ENCODE peak calls at places on chromosomes 5 and 9, in seven cellular contexts. O is activated gamma-delta T cell treated with Interleukin-2 at 50 U/mL for 16 hours; N is NCI-H2081 treated with DMSO at 0.1 percent for 48 hours; K is dermis blood vessel endothelial cell; Z is activated CD8-positive, alpha-beta memory T cell treated with anti-CD3 and anti-CD28 coated beads for 4 hours; L is hypothalamus; B is cardiac muscle cell. R is an unnamed sample.

GRCh38 chr5:324736-325612 is 3.5 kb downstream of the AHRR start:
- DNase-seq in O (no peak), N (no peak), K (no peak), Z (no peak), L (no peak), B (no peak), R (no peak)

GRCh38 chr9:79446540-79447307 is 125.0 kb upstream of the TLE4 start:
- DNase-seq in O (no peak), N (no peak), K (no peak), Z (no peak), L (no peak), B (no peak), R (no peak)

GRCh38 chr5:68369436-68370125 is 154.0 kb downstream of the PIK3R1 start:
- DNase-seq in O (peak; percentile 38), N (no peak), K (peak; percentile 24), Z (no peak), L (no peak), B (no peak), R (no peak)

GRCh38 chr5:137612576-137612975 is 113.5 kb upstream of the SPOCK1 start:
- DNase-seq in O (no peak), N (no peak), K (no peak), Z (no peak), L (no peak), B (no peak), R (no peak)

GRCh38 chr5:65209341-65209740 is 272.4 kb downstream of the ADAMTS6 start:
- DNase-seq in O (no peak), N (no peak), K (peak; percentile 94), Z (no peak), L (no peak), B (no peak), R (peak; percentile 14)

GRCh38 chr5:163976691-163977090 is 471.3 kb downstream of the MAT2B start:
- DNase-seq in O (no peak), N (no peak), K (peak; percentile 88), Z (no peak), L (no peak), B (no peak), R (no peak)

GRCh38 chr5:10310073-10310779 is 2.5 kb upstream of the CMBL start:
- DNase-seq in O (no peak), N (no peak), K (peak; percentile 16), Z (no peak), L (no peak), B (no peak), R (no peak)

GRCh38 chr9:1052119-1052907 is 2.2 kb downstream of the DMRT2 start:
- DNase-seq in O (no peak), N (no peak), K (no peak), Z (no peak), L (no peak), B (no peak), R (no peak)

GRCh38 chr5:16413461-16413860 is 52.1 kb downstream of the ZNF622 start:
- DNase-seq in O (no peak), N (no peak), K (no peak), Z (no peak), L (no peak), B (no peak), R (no peak)

GRCh38 chr5:137627293-137627692 is 108.6 kb downstream of the KLHL3 start:
- DNase-seq in O (no peak), N (no peak), K (no peak), Z (no peak), L (no peak), B (no peak), R (no peak)

GRCh38 chr9:16202221-16202620 is 649.4 kb downstream of the CCDC171 start:
- DNase-seq in O (no peak), N (no peak), K (no peak), Z (no peak), L (no peak), B (no peak), R (no peak)

GRCh38 chr5:150159741-150160179 is 4.1 kb upstream of the PDGFRB start:
- DNase-seq in O (no peak), N (no peak), K (no peak), Z (no peak), L (no peak), B (no peak), R (peak; percentile 86)

GRCh38 chr5:9035346-9035745 is 510.5 kb downstream of the SEMA5A start:
- DNase-seq in O (no peak), N (no peak), K (no peak), Z (no peak), L (no peak), B (no peak), R (no peak)

GRCh38 chr9:88532320-88532719 is 2.7 kb upstream of the NXNL2 start:
- DNase-seq in O (no peak), N (no peak), K (peak; percentile 50), Z (no peak), L (no peak), B (peak; percentile 16), R (peak; percentile 93)

GRCh38 chr9:137198748-137199276 is 1.7 kb downstream of the TPRN start:
- DNase-seq in O (no peak), N (no peak), K (no peak), Z (no peak), L (no peak), B (no peak), R (no peak)

GRCh38 chr9:136100700-136101614 is 5.9 kb upstream of the NACC2 start:
- DNase-seq in O (no peak), N (no peak), K (no peak), Z (no peak), L (no peak), B (no peak), R (no peak)

GRCh38 chr9:125810161-125810560 is 63.0 kb downstream of the PBX3 start:
- DNase-seq in O (no peak), N (no peak), K (no peak), Z (no peak), L (no peak), B (no peak), R (no peak)

GRCh38 chr5:176611435-176611834 is 1.5 kb upstream of the GPRIN1 start:
- DNase-seq in O (peak; percentile 49), N (no peak), K (peak; percentile 94), Z (no peak), L (no peak), B (peak; percentile 91), R (peak; percentile 62)

GRCh38 chr9:129776938-129777768 is 24.3 kb upstream of the PTGES start:
- DNase-seq in O (peak; percentile 23), N (no peak), K (peak; percentile 89), Z (peak; percentile 19), L (no peak), B (no peak), R (peak; percentile 42)